ENCODE peak calls at places on chromosomes 6 and 20, in seven cellular contexts. N is adrenal gland, S is sigmoid colon, A is NB4, Y is choroid plexus epithelial cell, O is fibroblast of pulmonary artery, W is HFFc6. H is an unnamed sample.

GRCh38 chr6:75751443-75751842 is 2.4 kb downstream of the MYO6 start:
- DNase-seq in N (no peak), S (no peak), A (no peak), Y (peak), O (peak), W (peak), H (no peak)

GRCh38 chr6:31870385-31870921 is 7.8 kb upstream of the NEU1 start:
- DNase-seq in N (peak), S (no peak), A (peak), Y (no peak), O (no peak), W (no peak), H (no peak)

GRCh38 chr6:53543341-53544010 is 1.4 kb downstream of the GCLC start:
- DNase-seq in N (no peak), S (no peak), A (no peak), Y (peak), O (peak), W (no peak), H (no peak)

GRCh38 chr20:54512694-54513093 is 37.3 kb downstream of the DOK5 start:
- DNase-seq in N (no peak), S (no peak), A (no peak), Y (no peak), O (no peak), W (no peak), H (no peak)

GRCh38 chr6:78830810-78831209 is 36.5 kb upstream of the IRAK1BP1 start:
- DNase-seq in N (no peak), S (no peak), A (no peak), Y (no peak), O (no peak), W (no peak), H (no peak)

GRCh38 chr20:19885981-19886665 is 128.1 kb downstream of the RIN2 start:
- DNase-seq in N (peak), S (peak), A (no peak), Y (no peak), O (peak), W (peak), H (no peak)

GRCh38 chr6:165091121-165091785 is 218.2 kb downstream of the C6orf118 start:
- DNase-seq in N (no peak), S (no peak), A (no peak), Y (no peak), O (no peak), W (no peak), H (no peak)

GRCh38 chr6:158697798-158698197 is 47.9 kb downstream of the SYTL3 start:
- DNase-seq in N (no peak), S (no peak), A (no peak), Y (no peak), O (no peak), W (peak), H (no peak)

GRCh38 chr20:52446421-52447231 is 255.0 kb upstream of the ZFP64 start:
- DNase-seq in N (peak), S (no peak), A (no peak), Y (peak), O (peak), W (no peak), H (no peak)

GRCh38 chr6:31621991-31622390 is 1.5 kb downstream of the PRRC2A start:
- DNase-seq in N (no peak), S (no peak), A (no peak), Y (no peak), O (no peak), W (peak), H (no peak)

GRCh38 chr6:75208564-75209431 is 2.9 kb upstream of the COL12A1 start:
- DNase-seq in N (peak), S (peak), A (peak), Y (peak), O (peak), W (peak), H (peak)

GRCh38 chr6:10355115-10355702 is 59.7 kb downstream of the TFAP2A start:
- DNase-seq in N (no peak), S (no peak), A (no peak), Y (no peak), O (no peak), W (no peak), H (no peak)

GRCh38 chr6:104365835-104366234 is 493.9 kb downstream of the HACE1 start:
- DNase-seq in N (no peak), S (no peak), A (no peak), Y (no peak), O (no peak), W (no peak), H (no peak)

GRCh38 chr6:75381878-75382633 is 97.5 kb upstream of the TMEM30A start:
- DNase-seq in N (no peak), S (no peak), A (no peak), Y (peak), O (peak), W (no peak), H (no peak)

GRCh38 chr6:57255451-57256181 is 33.5 kb upstream of the RAB23 start:
- DNase-seq in N (no peak), S (no peak), A (no peak), Y (no peak), O (no peak), W (no peak), H (no peak)

GRCh38 chr20:25148181-25148981 is 47.1 kb upstream of the ENTPD6 start:
- DNase-seq in N (peak), S (peak), A (no peak), Y (peak), O (peak), W (no peak), H (peak)

GRCh38 chr6:1415416-1416063 is 26.2 kb downstream of the FOXF2 start:
- DNase-seq in N (no peak), S (no peak), A (no peak), Y (no peak), O (no peak), W (no peak), H (no peak)

GRCh38 chr6:2750832-2751231 is at the start of gene MYLK4:
- DNase-seq in N (no peak), S (no peak), A (no peak), Y (no peak), O (no peak), W (no peak), H (no peak)

GRCh38 chr6:38056361-38056760 is 236.8 kb downstream of the ZFAND3 start:
- DNase-seq in N (no peak), S (no peak), A (no peak), Y (no peak), O (no peak), W (no peak), H (no peak)

GRCh38 chr6:122753688-122754056 is 25.8 kb upstream of the FABP7 start:
- DNase-seq in N (peak), S (no peak), A (no peak), Y (no peak), O (no peak), W (peak), H (no peak)

GRCh38 chr20:25989196-25989595 is 292.5 kb upstream of the ZNF337 start:
- DNase-seq in N (no peak), S (no peak), A (no peak), Y (no peak), O (no peak), W (no peak), H (no peak)

GRCh38 chr20:58668901-58669286 is 17.8 kb downstream of the STX16 start:
- DNase-seq in N (no peak), S (no peak), A (no peak), Y (no peak), O (no peak), W (no peak), H (no peak)

GRCh38 chr6:129657433-129657832 is 52.5 kb downstream of the ARHGAP18 start:
- DNase-seq in N (no peak), S (no peak), A (no peak), Y (no peak), O (no peak), W (no peak), H (no peak)

GRCh38 chr6:166105341-166106075 is 62.1 kb downstream of the TBXT start:
- DNase-seq in N (no peak), S (no peak), A (no peak), Y (no peak), O (no peak), W (no peak), H (no peak)

DNA sequence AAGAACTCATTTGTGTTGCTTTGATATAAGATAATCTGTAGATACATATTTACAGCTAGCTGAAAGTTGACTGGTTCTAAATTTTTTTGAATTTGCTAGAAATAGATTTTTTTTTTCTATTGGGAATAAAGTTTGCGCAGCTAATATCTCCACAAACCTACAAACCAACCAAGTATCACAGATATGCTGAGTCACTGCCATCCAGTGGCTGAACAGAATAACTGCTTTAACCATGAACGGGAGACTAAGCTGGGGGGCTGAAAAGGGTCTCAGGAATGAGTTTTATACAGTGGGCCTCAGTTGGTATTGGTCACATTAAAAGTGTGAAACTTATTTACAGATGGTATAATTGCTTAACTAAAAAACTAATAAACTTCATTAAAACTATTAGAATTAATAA is 326.7 kb upstream of the CNR1 start:
- DNase-seq in N (peak), S (no peak), A (peak), Y (peak), O (peak), W (peak), H (no peak)
- TF ChIP-seq CTCF in N (peak), S (no peak), A (peak), Y (peak), O (peak), W (peak), H (no peak)

DNA sequence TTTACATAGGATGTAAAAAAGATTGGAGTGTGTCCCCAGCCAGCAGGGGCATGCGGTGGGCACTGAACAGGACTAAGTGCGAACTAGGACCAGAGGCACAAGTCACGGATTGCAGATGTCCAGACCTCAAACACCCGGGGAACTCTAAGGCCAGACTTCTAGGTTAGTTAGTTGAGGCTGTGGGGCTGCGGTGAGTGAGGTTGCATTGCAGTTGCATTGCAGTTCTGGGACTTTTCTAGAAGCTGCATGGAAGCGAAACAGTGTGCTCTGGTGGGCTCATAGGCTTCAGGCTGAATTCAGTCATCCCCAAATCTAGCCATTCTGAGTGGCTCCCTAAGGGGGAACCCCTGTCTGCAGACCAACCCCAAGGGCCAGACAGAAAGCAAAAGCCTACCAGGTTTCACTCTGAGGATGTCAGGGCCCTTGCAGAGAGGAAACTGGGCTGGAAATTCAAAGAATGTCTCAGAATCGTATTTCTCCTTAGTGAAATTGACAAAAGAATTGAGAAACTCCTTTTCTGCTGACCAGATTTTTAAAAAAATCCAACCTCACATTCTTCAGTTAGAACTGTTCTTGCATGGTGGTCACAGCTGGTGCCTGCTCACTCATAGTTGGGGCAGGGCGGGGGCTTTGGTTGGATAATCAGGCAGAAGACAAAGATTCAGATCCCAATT is 182.8 kb downstream of the ZDHHC14 start:
- DNase-seq in N (no peak), S (no peak), A (no peak), Y (peak), O (no peak), W (no peak), H (no peak)
- TF ChIP-seq CTCF in N (no peak), S (no peak), A (no peak), Y (no peak), O (no peak), W (no peak), H (no peak)

DNA sequence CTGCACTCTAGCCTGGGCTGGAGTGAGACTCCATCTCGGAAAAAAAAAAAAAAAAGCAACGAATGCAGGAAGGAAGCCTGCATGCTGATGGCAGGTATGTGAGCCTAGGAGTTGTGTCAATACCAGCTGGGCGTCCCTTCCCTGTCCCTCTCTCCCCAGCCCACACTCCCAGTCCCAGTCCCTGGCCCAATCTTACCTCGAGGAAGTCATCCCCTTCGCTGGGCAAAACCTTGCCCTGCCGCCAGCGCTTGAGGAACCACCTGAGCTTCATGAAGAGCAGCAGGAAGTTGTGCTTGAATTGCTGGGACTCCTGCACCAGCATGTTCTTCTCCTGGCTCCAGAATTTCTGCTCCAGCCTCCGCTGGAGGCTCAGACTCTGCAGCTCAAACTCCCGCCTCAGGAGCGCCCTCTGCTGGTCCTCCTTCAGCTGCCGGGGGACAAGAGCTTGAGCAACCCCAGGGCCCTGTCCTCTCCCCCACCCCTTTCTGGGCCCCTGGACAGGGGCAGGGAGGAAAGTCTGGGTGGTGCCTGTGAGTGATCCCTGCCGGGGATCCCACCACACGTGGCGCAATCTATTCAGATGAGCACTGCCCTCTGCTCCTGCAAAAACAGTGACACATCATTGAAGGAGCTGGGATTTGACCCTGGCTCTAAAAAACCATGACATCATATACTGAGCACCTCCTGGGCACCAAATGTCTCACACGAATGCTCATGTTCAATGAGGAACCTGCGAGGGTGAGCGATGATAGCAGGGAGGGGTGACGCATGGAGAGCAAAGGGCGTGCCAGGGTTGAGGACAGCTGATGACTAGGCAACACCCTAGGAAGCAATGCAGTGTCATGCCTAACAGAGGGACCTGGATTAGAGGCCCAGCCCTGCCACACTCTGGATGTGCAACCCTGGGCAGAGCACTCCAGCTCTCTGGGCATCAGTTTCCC is 35.0 kb upstream of the DSN1 start:
- DNase-seq in N (peak), S (peak), A (peak), Y (peak), O (peak), W (peak), H (peak)
- TF ChIP-seq CTCF in N (peak), S (peak), A (peak), Y (peak), O (peak), W (peak), H (no peak)

GRCh38 chr6:33839399-33840063 is 35.7 kb upstream of the MLN start:
- DNase-seq in N (no peak), S (no peak), A (peak), Y (no peak), O (no peak), W (no peak), H (no peak)

GRCh38 chr6:33838979-33839378 is 35.2 kb upstream of the MLN start:
- DNase-seq in N (no peak), S (no peak), A (peak), Y (no peak), O (no peak), W (no peak), H (no peak)

GRCh38 chr6:33837070-33837469 is 33.3 kb upstream of the MLN start:
- DNase-seq in N (no peak), S (no peak), A (no peak), Y (no peak), O (no peak), W (no peak), H (no peak)

GRCh38 chr6:33840064-33840926 is 36.5 kb upstream of the MLN start:
- DNase-seq in N (peak), S (no peak), A (peak), Y (peak), O (peak), W (peak), H (no peak)

GRCh38 chr6:33837971-33838665 is 34.3 kb upstream of the MLN start:
- DNase-seq in N (no peak), S (no peak), A (peak), Y (peak), O (peak), W (peak), H (no peak)
- TF ChIP-seq CTCF in N (no peak), S (no peak), A (no peak), Y (no peak), O (no peak), W (no peak), H (no peak)

GRCh38 chr20:33667245-33668086 is 723 bp downstream of the ACTL10 start:
- DNase-seq in N (peak), S (peak), A (peak), Y (peak), O (peak), W (peak), H (no peak)
- TF ChIP-seq CTCF in N (no peak), S (no peak), A (no peak), Y (no peak), O (no peak), W (no peak), H (peak)

GRCh38 chr6:43175676-43176422 is 4.8 kb downstream of the SRF start:
- DNase-seq in N (no peak), S (no peak), A (no peak), Y (no peak), O (no peak), W (no peak), H (no peak)

GRCh38 chr6:43173496-43174262 is 2.6 kb downstream of the SRF start:
- DNase-seq in N (peak), S (peak), A (no peak), Y (no peak), O (no peak), W (no peak), H (no peak)

GRCh38 chr6:43172127-43173007 is 1.3 kb downstream of the SRF start:
- DNase-seq in N (peak), S (peak), A (peak), Y (peak), O (peak), W (no peak), H (no peak)

GRCh38 chr6:43176423-43176786 is 5.3 kb downstream of the SRF start:
- DNase-seq in N (no peak), S (no peak), A (no peak), Y (no peak), O (no peak), W (no peak), H (no peak)

GRCh38 chr6:43174263-43175112 is 3.4 kb downstream of the SRF start:
- DNase-seq in N (peak), S (peak), A (peak), Y (peak), O (peak), W (peak), H (peak)
- TF ChIP-seq CTCF in N (peak), S (no peak), A (no peak), Y (peak), O (no peak), W (peak), H (no peak)

DNA sequence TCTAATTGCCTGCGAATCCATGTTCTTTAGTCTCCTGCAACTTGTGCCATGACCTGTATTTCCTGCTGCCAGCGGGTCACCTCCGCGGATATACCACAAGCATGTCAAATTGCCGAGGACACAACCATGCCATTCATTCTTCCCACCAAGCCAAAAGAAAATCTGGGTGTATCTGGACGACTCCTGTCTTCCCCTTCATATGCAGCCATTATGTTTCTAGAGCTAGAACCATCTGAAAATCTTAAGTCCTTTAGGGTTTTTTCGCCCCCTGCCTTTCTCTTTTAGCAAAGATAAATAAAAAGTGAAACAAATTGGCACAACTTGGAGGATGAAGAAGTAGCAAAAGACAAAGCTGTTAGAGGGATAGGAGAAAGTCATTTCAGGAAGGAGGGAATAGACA is 242.6 kb downstream of the ARID1B start:
- DNase-seq in N (no peak), S (no peak), A (peak), Y (peak), O (peak), W (peak), H (no peak)
- TF ChIP-seq CTCF in N (no peak), S (no peak), A (no peak), Y (peak), O (no peak), W (no peak), H (no peak)

DNA sequence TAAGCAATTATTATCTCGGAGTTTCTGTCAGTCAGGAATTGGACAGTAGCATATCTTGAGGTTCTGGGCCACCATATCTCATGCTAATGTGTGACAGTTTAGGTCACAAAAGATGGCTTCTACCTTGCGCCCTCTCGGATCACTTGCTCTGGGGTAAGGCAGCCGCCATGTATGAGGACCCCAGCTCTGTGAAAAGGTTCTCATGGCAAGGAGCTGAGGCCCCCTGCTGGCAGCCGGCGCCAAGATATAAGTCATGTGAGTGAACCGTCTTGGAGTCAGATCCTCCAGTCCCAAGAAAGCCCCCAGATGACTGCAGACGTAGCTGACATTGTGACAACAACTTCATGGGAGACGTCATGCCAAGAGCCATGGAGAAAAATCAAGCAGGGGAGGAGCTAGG is 670.8 kb downstream of the KIF16B start:
- DNase-seq in N (no peak), S (no peak), A (peak), Y (no peak), O (no peak), W (no peak), H (no peak)
- TF ChIP-seq CTCF in N (no peak), S (no peak), A (peak), Y (peak), O (no peak), W (peak), H (no peak)

H was measured in omental fat pad.